ENCODE peak calls at places on chromosomes 11 and 22, in six cellular contexts. R, M, J, F, N and H are unnamed samples.

GRCh38 chr22:37088108-37088605 is 21.4 kb downstream of the TMPRSS6 start:
- DNase-seq in J (peak; percentile 68), M (no peak), F (no peak), N (no peak), R (no peak), H (peak; percentile 4)

GRCh38 chr22:39308614-39309363 is 10.6 kb downstream of the RPL3 start:
- DNase-seq in N (no peak), J (peak; percentile 95), F (peak; percentile 95), M (peak; percentile 43), R (no peak), H (peak; percentile 96)

GRCh38 chr11:100883860-100884259 is 196.8 kb downstream of the ARHGAP42 start:
- DNase-seq in R (no peak), F (no peak), J (no peak), N (no peak), M (no peak), H (no peak)

GRCh38 chr11:29272019-29272654 is 744.7 kb downstream of the KCNA4 start:
- DNase-seq in R (no peak), N (no peak), J (no peak), M (no peak), F (peak; percentile 58), H (peak; percentile 55)

GRCh38 chr11:35418282-35418846 is 994 bp downstream of the SLC1A2 start:
- DNase-seq in M (peak; percentile 72), R (peak; percentile 3), N (peak; percentile 72), F (peak; percentile 5), J (peak; percentile 33), H (no peak)

GRCh38 chr22:48141301-48141700 is 1378.9 kb downstream of the TBC1D22A start:
- DNase-seq in R (no peak), J (no peak), N (no peak), F (no peak), M (no peak), H (no peak)

GRCh38 chr11:59767212-59767611 is 12.0 kb downstream of the STX3 start:
- DNase-seq in J (no peak), F (no peak), N (no peak), R (no peak), M (no peak), H (no peak)

GRCh38 chr11:133934599-133935550 is 21.9 kb downstream of the IGSF9B start:
- DNase-seq in R (peak; percentile 69), N (no peak), F (no peak), J (peak; percentile 41), M (no peak), H (peak; percentile 19)

GRCh38 chr11:44315947-44316387 is 6.0 kb upstream of the ALX4 start:
- DNase-seq in M (no peak), J (peak; percentile 23), F (peak; percentile 39), R (no peak), N (no peak), H (peak; percentile 22)

GRCh38 chr11:128714881-128715280 is 21.0 kb downstream of the FLI1 start:
- DNase-seq in N (no peak), R (no peak), M (no peak), J (peak; percentile 86), F (peak; percentile 99), H (peak; percentile 97)

GRCh38 chr11:83971063-83971462 is 684.9 kb upstream of the CCDC90B start:
- DNase-seq in M (no peak), F (peak; percentile 20), N (no peak), R (peak; percentile 6), J (no peak), H (peak; percentile 0)

GRCh38 chr11:76781046-76781801 is 1.9 kb upstream of the TSKU start:
- DNase-seq in M (no peak), R (no peak), F (no peak), N (no peak), J (no peak), H (no peak)
- H2BK120ac ChIP-seq in M (no peak overlapping the region), R (no peak overlapping the region), F (no peak overlapping the region), N (no peak overlapping the region), J (no peak overlapping the region), H (no peak overlapping the region)

GRCh38 chr11:61680622-61681191 is 516 bp downstream of the DAGLA start:
- DNase-seq in N (no peak), J (no peak), R (no peak), F (no peak), M (no peak), H (no peak)
- H3K14ac ChIP-seq in N (no peak overlapping the region), J (peak overlapping the region; percentile 71), R (peak overlapping the region; percentile 90), F (no peak overlapping the region), M (no peak overlapping the region), H (no peak overlapping the region)

GRCh38 chr22:41832553-41833368 is at the start of gene SREBF2:
- DNase-seq in R (peak; percentile 100), J (peak; percentile 99), F (peak; percentile 100), N (peak; percentile 97), M (peak; percentile 100), H (peak; percentile 99)
- H2BK120ac ChIP-seq in R (peak within 1 kb of the TSS; percentile 96), J (peak within 1 kb of the TSS; percentile 100), F (peak within 1 kb of the TSS; percentile 98), N (peak within 1 kb of the TSS; percentile 41), M (peak within 1 kb of the TSS; percentile 90), H (peak within 1 kb of the TSS; percentile 82)

GRCh38 chr11:2310786-2311455 is 9.1 kb downstream of the TSPAN32 start:
- DNase-seq in R (no peak), J (no peak), F (no peak), N (no peak), M (no peak), H (no peak)

GRCh38 chr11:2311456-2312201 is 9.8 kb downstream of the TSPAN32 start:
- DNase-seq in J (no peak), F (no peak), M (no peak), R (no peak), N (no peak), H (no peak)

GRCh38 chr11:2309251-2310072 is 7.6 kb downstream of the TSPAN32 start:
- DNase-seq in J (no peak), N (no peak), M (no peak), F (no peak), R (no peak), H (no peak)

GRCh38 chr11:2308713-2309112 is 6.9 kb downstream of the TSPAN32 start:
- DNase-seq in R (no peak), F (no peak), M (no peak), N (no peak), J (no peak), H (no peak)

GRCh38 chr11:2310073-2310785 is 8.4 kb downstream of the TSPAN32 start:
- DNase-seq in F (no peak), R (no peak), N (no peak), M (no peak), J (no peak), H (no peak)
- H3K14ac ChIP-seq in F (no peak overlapping the region), R (no peak overlapping the region), N (no peak overlapping the region), M (no peak overlapping the region), J (no peak overlapping the region), H (no peak overlapping the region)

DNA sequence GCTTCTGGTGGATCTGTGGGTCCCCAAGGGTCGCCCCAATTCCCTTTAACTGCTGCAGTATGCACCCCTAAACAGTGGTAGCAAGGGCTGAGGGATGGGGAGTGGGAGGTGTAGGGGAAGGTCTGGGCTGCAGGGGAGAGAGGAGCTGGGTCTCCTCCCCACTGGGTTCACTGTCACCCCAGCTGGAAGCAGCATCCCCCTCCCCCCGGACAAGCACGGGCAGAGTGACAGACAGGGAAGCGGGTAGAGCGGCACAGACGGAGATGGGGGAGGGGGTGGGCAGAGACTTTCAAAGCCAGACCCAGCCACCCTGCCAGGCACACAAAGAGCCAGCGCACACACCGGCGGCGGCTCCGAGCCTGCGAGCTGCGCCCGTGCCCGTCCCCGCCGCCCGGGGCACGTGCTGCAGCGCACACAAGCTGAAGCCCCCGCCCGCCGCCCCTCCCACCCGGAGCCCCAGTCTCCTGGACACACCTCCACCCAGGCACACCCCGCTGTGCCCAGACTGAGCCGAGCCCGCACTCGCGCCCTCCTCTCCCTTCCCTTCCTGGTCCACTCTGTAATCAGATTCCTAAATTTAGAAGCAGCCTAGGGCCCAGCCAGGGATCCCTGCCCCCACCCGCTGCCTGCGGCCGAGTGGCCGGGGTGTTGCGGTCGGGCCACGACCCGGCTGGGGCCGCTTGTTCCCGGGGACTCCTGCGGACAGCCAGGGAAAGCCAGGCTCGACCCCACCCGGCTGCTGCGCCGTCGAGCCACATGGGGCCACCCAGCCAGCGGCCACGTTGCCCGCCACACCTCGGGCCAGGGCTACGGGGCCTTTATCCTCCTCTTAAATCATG is 940 bp upstream of the RCOR2 start:
- DNase-seq in N (peak; percentile 88), F (peak; percentile 70), J (peak; percentile 57), M (peak; percentile 93), R (peak; percentile 82), H (no peak)
- H2BK120ac ChIP-seq in N (peak overlapping the region; percentile 85), F (peak overlapping the region; percentile 58), J (peak overlapping the region; percentile 76), M (peak overlapping the region; percentile 65), R (peak overlapping the region; percentile 98), H (peak overlapping the region; percentile 89)

GRCh38 chr11:68199295-68199987 is 13.7 kb downstream of the KMT5B start:
- DNase-seq in F (no peak), M (no peak), J (no peak), R (no peak), N (no peak), H (no peak)

GRCh38 chr11:68191661-68192579 is 21.2 kb downstream of the KMT5B start:
- DNase-seq in N (no peak), R (no peak), J (peak; percentile 27), F (no peak), M (no peak), H (peak; percentile 31)

GRCh38 chr11:68193018-68193417 is 20.1 kb downstream of the KMT5B start:
- DNase-seq in F (no peak), M (no peak), N (no peak), R (no peak), J (no peak), H (no peak)

GRCh38 chr11:68196219-68196618 is 16.9 kb downstream of the KMT5B start:
- DNase-seq in J (no peak), N (no peak), F (no peak), M (no peak), R (no peak), H (no peak)

DNA sequence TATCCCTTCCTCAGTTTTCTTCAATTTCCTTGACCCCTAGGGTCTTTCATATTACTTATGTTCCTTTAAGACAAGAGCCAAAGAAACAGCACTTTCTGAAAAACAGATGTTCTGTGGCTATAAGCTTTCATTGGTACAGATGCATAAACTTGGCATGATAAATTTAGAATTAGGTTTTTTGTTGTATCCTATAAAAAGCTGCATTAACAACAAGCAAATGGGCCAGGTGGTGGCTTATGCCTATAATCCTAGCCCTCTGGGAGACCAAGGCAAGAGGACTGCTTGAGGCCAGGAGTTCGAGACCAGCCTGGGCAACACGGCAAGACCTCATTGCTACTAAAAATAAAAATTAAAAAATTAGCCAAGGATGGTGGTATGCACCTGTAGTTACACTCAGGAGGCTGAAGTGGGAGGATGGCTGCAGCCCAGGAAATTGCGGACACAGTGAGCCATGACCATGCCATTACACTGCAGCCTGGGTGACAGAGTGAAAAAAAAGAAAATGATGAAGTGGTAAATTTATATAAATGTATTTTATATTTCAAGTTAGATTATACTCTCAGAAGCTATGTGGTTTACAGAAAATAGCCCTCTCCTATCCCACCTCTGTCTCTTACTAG is 18.3 kb downstream of the KMT5B start:
- DNase-seq in M (no peak), N (no peak), J (no peak), F (no peak), R (no peak), H (no peak)
- H3K14ac ChIP-seq in M (no peak overlapping the region), N (no peak overlapping the region), J (no peak overlapping the region), F (no peak overlapping the region), R (no peak overlapping the region), H (no peak overlapping the region)